ENCODE peak calls at places on chromosomes 13 and 19, in seven cellular contexts. One of them, this sample, is unnamed.

GRCh38 chr13:57673197-57673596 is 41.7 kb downstream of the PCDH17 start:
- DNase-seq in SK-N-SH: no peak
- DNase-seq in iPS DF 6.9: no peak
- DNase-seq in CD4-positive, CD25-positive, alpha-beta regulatory T cell: no peak
- DNase-seq in AG10803: no peak
- DNase-seq in CD8-positive, alpha-beta T cell: no peak
- DNase-seq in right lobe of liver: no peak
- DNase-seq in this sample: no peak

GRCh38 chr13:83350569-83350968 is 531.7 kb downstream of the SLITRK1 start:
- DNase-seq in SK-N-SH: no peak
- DNase-seq in AG10803: peak
- DNase-seq in CD8-positive, alpha-beta T cell: no peak
- DNase-seq in iPS DF 6.9: no peak
- DNase-seq in CD4-positive, CD25-positive, alpha-beta regulatory T cell: no peak
- DNase-seq in right lobe of liver: no peak
- DNase-seq in this sample: peak

GRCh38 chr13:32791545-32792172 is 205.4 kb downstream of the PDS5B start:
- DNase-seq in CD4-positive, CD25-positive, alpha-beta regulatory T cell: peak
- DNase-seq in iPS DF 6.9: no peak
- DNase-seq in AG10803: peak
- DNase-seq in CD8-positive, alpha-beta T cell: no peak
- DNase-seq in SK-N-SH: no peak
- DNase-seq in right lobe of liver: no peak
- DNase-seq in this sample: no peak

GRCh38 chr13:90800082-90800746 is 547.3 kb upstream of the MIR17HG start:
- DNase-seq in right lobe of liver: peak
- DNase-seq in AG10803: no peak
- DNase-seq in CD4-positive, CD25-positive, alpha-beta regulatory T cell: no peak
- DNase-seq in iPS DF 6.9: no peak
- DNase-seq in CD8-positive, alpha-beta T cell: no peak
- DNase-seq in SK-N-SH: peak
- DNase-seq in this sample: no peak

GRCh38 chr19:53579518-53579917 is 41.6 kb downstream of the ZNF331 start:
- DNase-seq in AG10803: no peak
- DNase-seq in SK-N-SH: no peak
- DNase-seq in CD8-positive, alpha-beta T cell: no peak
- DNase-seq in CD4-positive, CD25-positive, alpha-beta regulatory T cell: no peak
- DNase-seq in iPS DF 6.9: no peak
- DNase-seq in right lobe of liver: no peak
- DNase-seq in this sample: no peak

GRCh38 chr13:31310356-31310755 is 110.6 kb downstream of the B3GLCT start:
- DNase-seq in AG10803: no peak
- DNase-seq in CD4-positive, CD25-positive, alpha-beta regulatory T cell: no peak
- DNase-seq in CD8-positive, alpha-beta T cell: no peak
- DNase-seq in SK-N-SH: no peak
- DNase-seq in iPS DF 6.9: no peak
- DNase-seq in right lobe of liver: no peak
- DNase-seq in this sample: no peak

GRCh38 chr13:41456768-41457588 is at the start of gene RGCC:
- DNase-seq in SK-N-SH: peak
- DNase-seq in AG10803: peak
- DNase-seq in right lobe of liver: peak
- DNase-seq in iPS DF 6.9: no peak
- DNase-seq in CD4-positive, CD25-positive, alpha-beta regulatory T cell: peak
- DNase-seq in CD8-positive, alpha-beta T cell: peak
- DNase-seq in this sample: no peak

GRCh38 chr19:30679286-30679685 is 307.1 kb downstream of the ZNF536 start:
- DNase-seq in AG10803: no peak
- DNase-seq in iPS DF 6.9: no peak
- DNase-seq in CD4-positive, CD25-positive, alpha-beta regulatory T cell: no peak
- DNase-seq in right lobe of liver: no peak
- DNase-seq in CD8-positive, alpha-beta T cell: no peak
- DNase-seq in SK-N-SH: peak
- DNase-seq in this sample: no peak

GRCh38 chr13:90416938-90417337 is 930.5 kb upstream of the MIR17HG start:
- DNase-seq in CD8-positive, alpha-beta T cell: no peak
- DNase-seq in SK-N-SH: no peak
- DNase-seq in AG10803: no peak
- DNase-seq in CD4-positive, CD25-positive, alpha-beta regulatory T cell: no peak
- DNase-seq in right lobe of liver: no peak
- DNase-seq in iPS DF 6.9: no peak
- DNase-seq in this sample: no peak

GRCh38 chr13:98466634-98467236 is 110.2 kb downstream of the STK24 start:
- DNase-seq in CD8-positive, alpha-beta T cell: no peak
- DNase-seq in right lobe of liver: no peak
- DNase-seq in AG10803: peak
- DNase-seq in iPS DF 6.9: no peak
- DNase-seq in SK-N-SH: peak
- DNase-seq in CD4-positive, CD25-positive, alpha-beta regulatory T cell: no peak
- DNase-seq in this sample: peak

GRCh38 chr13:40665754-40666057 is 735 bp downstream of the FOXO1 start:
- DNase-seq in CD4-positive, CD25-positive, alpha-beta regulatory T cell: no peak
- DNase-seq in AG10803: peak
- DNase-seq in SK-N-SH: peak
- DNase-seq in CD8-positive, alpha-beta T cell: peak
- DNase-seq in right lobe of liver: no peak
- DNase-seq in iPS DF 6.9: no peak
- DNase-seq in this sample: no peak

GRCh38 chr19:41917676-41918075 is 10.6 kb downstream of the ERFL start:
- DNase-seq in right lobe of liver: no peak
- DNase-seq in CD4-positive, CD25-positive, alpha-beta regulatory T cell: no peak
- DNase-seq in AG10803: no peak
- DNase-seq in iPS DF 6.9: no peak
- DNase-seq in SK-N-SH: no peak
- DNase-seq in CD8-positive, alpha-beta T cell: no peak
- DNase-seq in this sample: no peak

DNA sequence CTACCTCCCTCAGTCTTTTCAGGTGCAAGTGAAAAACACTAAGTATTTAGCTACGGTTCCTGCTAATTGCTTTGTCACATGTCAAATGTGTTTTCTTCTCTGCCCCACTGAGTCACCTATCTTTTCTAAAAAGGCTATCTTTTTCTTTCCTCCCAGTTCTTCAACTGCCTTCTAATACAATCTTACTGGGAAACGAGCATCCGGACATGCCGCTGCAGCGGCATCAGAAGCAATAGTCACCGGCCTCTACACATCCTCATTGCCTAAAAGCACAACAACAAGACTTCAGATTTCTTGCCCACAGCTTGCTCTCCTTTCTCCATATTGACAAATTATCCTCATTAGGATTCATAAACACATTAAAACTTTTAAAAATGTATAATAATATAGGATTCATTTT is 1.2 kb downstream of the PCDH9 start:
- DNase-seq in AG10803: no peak
- DNase-seq in iPS DF 6.9: no peak
- DNase-seq in CD4-positive, CD25-positive, alpha-beta regulatory T cell: no peak
- DNase-seq in right lobe of liver: no peak
- DNase-seq in SK-N-SH: no peak
- DNase-seq in CD8-positive, alpha-beta T cell: no peak
- DNase-seq in this sample: no peak
- H3K4me3 ChIP-seq in AG10803: peak
- H3K4me3 ChIP-seq in iPS DF 6.9: no peak
- H3K4me3 ChIP-seq in CD4-positive, CD25-positive, alpha-beta regulatory T cell: peak
- H3K4me3 ChIP-seq in right lobe of liver: peak
- H3K4me3 ChIP-seq in SK-N-SH: peak
- H3K4me3 ChIP-seq in CD8-positive, alpha-beta T cell: no peak
- H3K4me3 ChIP-seq in this sample: peak

GRCh38 chr13:46588019-46588418 is 35.0 kb downstream of the LRCH1 start:
- DNase-seq in iPS DF 6.9: no peak
- DNase-seq in SK-N-SH: no peak
- DNase-seq in CD8-positive, alpha-beta T cell: no peak
- DNase-seq in AG10803: no peak
- DNase-seq in right lobe of liver: no peak
- DNase-seq in CD4-positive, CD25-positive, alpha-beta regulatory T cell: no peak
- DNase-seq in this sample: no peak
- H3K4me3 ChIP-seq in iPS DF 6.9: no peak
- H3K4me3 ChIP-seq in SK-N-SH: no peak
- H3K4me3 ChIP-seq in CD8-positive, alpha-beta T cell: no peak
- H3K4me3 ChIP-seq in AG10803: no peak
- H3K4me3 ChIP-seq in right lobe of liver: no peak
- H3K4me3 ChIP-seq in CD4-positive, CD25-positive, alpha-beta regulatory T cell: no peak
- H3K4me3 ChIP-seq in this sample: no peak

GRCh38 chr13:97429681-97430081 is 4.3 kb upstream of the RAP2A start:
- DNase-seq in AG10803: peak
- DNase-seq in CD8-positive, alpha-beta T cell: no peak
- DNase-seq in right lobe of liver: no peak
- DNase-seq in iPS DF 6.9: no peak
- DNase-seq in CD4-positive, CD25-positive, alpha-beta regulatory T cell: no peak
- DNase-seq in SK-N-SH: no peak
- DNase-seq in this sample: peak
- H3K4me3 ChIP-seq in AG10803: peak
- H3K4me3 ChIP-seq in CD8-positive, alpha-beta T cell: no peak
- H3K4me3 ChIP-seq in right lobe of liver: no peak
- H3K4me3 ChIP-seq in iPS DF 6.9: no peak
- H3K4me3 ChIP-seq in CD4-positive, CD25-positive, alpha-beta regulatory T cell: no peak
- H3K4me3 ChIP-seq in SK-N-SH: peak
- H3K4me3 ChIP-seq in this sample: no peak

GRCh38 chr19:3357731-3358391 is 8.5 kb upstream of the NFIC start:
- DNase-seq in CD4-positive, CD25-positive, alpha-beta regulatory T cell: no peak
- DNase-seq in right lobe of liver: no peak
- DNase-seq in iPS DF 6.9: no peak
- DNase-seq in SK-N-SH: no peak
- DNase-seq in AG10803: no peak
- DNase-seq in CD8-positive, alpha-beta T cell: no peak
- DNase-seq in this sample: no peak

GRCh38 chr19:3357362-3357730 is 9.0 kb upstream of the NFIC start:
- DNase-seq in SK-N-SH: no peak
- DNase-seq in right lobe of liver: no peak
- DNase-seq in CD4-positive, CD25-positive, alpha-beta regulatory T cell: no peak
- DNase-seq in CD8-positive, alpha-beta T cell: no peak
- DNase-seq in AG10803: no peak
- DNase-seq in iPS DF 6.9: no peak
- DNase-seq in this sample: no peak

GRCh38 chr19:3359850-3360493 is 6.4 kb upstream of the NFIC start:
- DNase-seq in SK-N-SH: peak
- DNase-seq in CD4-positive, CD25-positive, alpha-beta regulatory T cell: no peak
- DNase-seq in right lobe of liver: no peak
- DNase-seq in AG10803: no peak
- DNase-seq in CD8-positive, alpha-beta T cell: no peak
- DNase-seq in iPS DF 6.9: no peak
- DNase-seq in this sample: no peak

GRCh38 chr19:3358919-3359849 is 7.2 kb upstream of the NFIC start:
- DNase-seq in iPS DF 6.9: no peak
- DNase-seq in CD4-positive, CD25-positive, alpha-beta regulatory T cell: peak
- DNase-seq in SK-N-SH: peak
- DNase-seq in CD8-positive, alpha-beta T cell: peak
- DNase-seq in AG10803: peak
- DNase-seq in right lobe of liver: peak
- DNase-seq in this sample: no peak

DNA sequence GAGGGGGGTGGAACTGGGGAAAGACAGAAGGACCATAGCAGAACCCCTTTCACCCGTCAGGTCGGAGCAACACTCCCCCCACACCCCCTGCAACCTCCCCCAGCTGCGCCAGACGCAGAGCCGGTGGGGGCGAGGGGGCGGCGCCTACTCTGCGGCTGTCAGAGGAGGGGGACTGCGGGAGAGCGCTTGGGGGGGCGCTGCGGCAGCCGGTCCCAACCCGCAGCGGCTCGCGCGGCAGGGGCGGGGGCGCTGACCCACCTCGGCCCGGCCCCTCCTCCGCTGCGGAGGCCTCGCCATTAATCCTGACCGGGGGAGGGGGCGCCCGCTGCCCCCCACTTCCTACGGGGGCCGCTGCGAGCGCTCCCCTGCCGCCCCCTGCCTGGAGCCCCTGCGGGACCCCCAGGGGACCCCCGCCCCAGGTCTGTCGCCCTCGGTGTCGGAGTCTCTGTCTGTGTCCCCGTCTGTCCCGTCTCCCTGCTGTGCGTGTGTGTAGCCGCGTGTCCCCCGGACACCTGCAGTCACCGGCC is 7.9 kb upstream of the NFIC start:
- DNase-seq in CD8-positive, alpha-beta T cell: no peak
- DNase-seq in SK-N-SH: peak
- DNase-seq in AG10803: no peak
- DNase-seq in right lobe of liver: no peak
- DNase-seq in iPS DF 6.9: no peak
- DNase-seq in CD4-positive, CD25-positive, alpha-beta regulatory T cell: no peak
- DNase-seq in this sample: no peak
- H3K4me3 ChIP-seq in CD8-positive, alpha-beta T cell: peak
- H3K4me3 ChIP-seq in SK-N-SH: peak
- H3K4me3 ChIP-seq in AG10803: peak
- H3K4me3 ChIP-seq in right lobe of liver: peak
- H3K4me3 ChIP-seq in iPS DF 6.9: no peak
- H3K4me3 ChIP-seq in CD4-positive, CD25-positive, alpha-beta regulatory T cell: no peak
- H3K4me3 ChIP-seq in this sample: peak

GRCh38 chr13:79496188-79496587 is 15.2 kb downstream of the NDFIP2 start:
- DNase-seq in iPS DF 6.9: no peak
- DNase-seq in right lobe of liver: no peak
- DNase-seq in CD4-positive, CD25-positive, alpha-beta regulatory T cell: no peak
- DNase-seq in CD8-positive, alpha-beta T cell: no peak
- DNase-seq in AG10803: no peak
- DNase-seq in SK-N-SH: no peak
- DNase-seq in this sample: no peak
- H3K4me3 ChIP-seq in iPS DF 6.9: no peak
- H3K4me3 ChIP-seq in right lobe of liver: no peak
- H3K4me3 ChIP-seq in CD4-positive, CD25-positive, alpha-beta regulatory T cell: no peak
- H3K4me3 ChIP-seq in CD8-positive, alpha-beta T cell: no peak
- H3K4me3 ChIP-seq in AG10803: no peak
- H3K4me3 ChIP-seq in SK-N-SH: no peak
- H3K4me3 ChIP-seq in this sample: no peak

GRCh38 chr13:43267916-43268315 is 244.5 kb downstream of the DNAJC15 start:
- DNase-seq in SK-N-SH: no peak
- DNase-seq in CD4-positive, CD25-positive, alpha-beta regulatory T cell: no peak
- DNase-seq in CD8-positive, alpha-beta T cell: no peak
- DNase-seq in right lobe of liver: no peak
- DNase-seq in iPS DF 6.9: no peak
- DNase-seq in AG10803: no peak
- DNase-seq in this sample: no peak

GRCh38 chr13:43269037-43269476 is 245.7 kb downstream of the DNAJC15 start:
- DNase-seq in AG10803: peak
- DNase-seq in iPS DF 6.9: no peak
- DNase-seq in SK-N-SH: no peak
- DNase-seq in CD4-positive, CD25-positive, alpha-beta regulatory T cell: no peak
- DNase-seq in CD8-positive, alpha-beta T cell: no peak
- DNase-seq in right lobe of liver: no peak
- DNase-seq in this sample: peak

GRCh38 chr13:43270043-43270830 is 246.9 kb downstream of the DNAJC15 start:
- DNase-seq in SK-N-SH: no peak
- DNase-seq in CD8-positive, alpha-beta T cell: no peak
- DNase-seq in CD4-positive, CD25-positive, alpha-beta regulatory T cell: no peak
- DNase-seq in iPS DF 6.9: no peak
- DNase-seq in AG10803: no peak
- DNase-seq in right lobe of liver: no peak
- DNase-seq in this sample: no peak

GRCh38 chr13:43266953-43267615 is 243.7 kb downstream of the DNAJC15 start:
- DNase-seq in SK-N-SH: no peak
- DNase-seq in iPS DF 6.9: no peak
- DNase-seq in right lobe of liver: no peak
- DNase-seq in AG10803: no peak
- DNase-seq in CD8-positive, alpha-beta T cell: no peak
- DNase-seq in CD4-positive, CD25-positive, alpha-beta regulatory T cell: no peak
- DNase-seq in this sample: no peak

DNA sequence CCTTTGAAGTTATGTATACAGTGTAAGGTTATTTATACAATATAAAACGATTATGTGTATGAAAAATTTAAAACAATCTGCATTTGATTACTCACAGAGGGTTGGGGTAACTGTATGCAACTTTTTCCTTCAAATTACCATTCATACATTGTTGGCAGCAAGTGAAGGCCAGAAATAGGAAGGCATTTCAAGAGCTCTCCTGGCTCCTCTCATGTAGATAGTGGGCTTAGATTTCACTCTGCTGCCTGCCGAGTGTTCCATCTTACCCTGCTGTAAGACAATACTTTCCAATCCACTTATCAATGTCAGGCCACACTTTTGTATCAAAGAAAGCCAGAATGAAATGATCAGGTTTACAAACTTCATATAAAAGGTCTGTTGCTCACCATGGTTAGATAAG is 245.2 kb downstream of the DNAJC15 start:
- DNase-seq in AG10803: peak
- DNase-seq in right lobe of liver: no peak
- DNase-seq in CD4-positive, CD25-positive, alpha-beta regulatory T cell: no peak
- DNase-seq in SK-N-SH: no peak
- DNase-seq in CD8-positive, alpha-beta T cell: no peak
- DNase-seq in iPS DF 6.9: no peak
- DNase-seq in this sample: peak
- H3K4me3 ChIP-seq in AG10803: no peak
- H3K4me3 ChIP-seq in right lobe of liver: no peak
- H3K4me3 ChIP-seq in CD4-positive, CD25-positive, alpha-beta regulatory T cell: no peak
- H3K4me3 ChIP-seq in SK-N-SH: peak
- H3K4me3 ChIP-seq in CD8-positive, alpha-beta T cell: no peak
- H3K4me3 ChIP-seq in iPS DF 6.9: no peak
- H3K4me3 ChIP-seq in this sample: no peak

This sample was measured in fibroblast of the aortic adventitia.